ENCODE peak calls at places on chromosomes 3 and 15, in ten cellular contexts. C is GM10248; N is AG10803; L is NCI-H2107; F is erythroblast; P is stimulated activated CD8-positive, alpha-beta memory T cell treated with anti-CD3 and anti-CD28 coated beads, Interleukin-15, amount 100 ng/mL, for 1 hour; O is HEK293T; Y is kidney tubule cell; S is brain pericyte; T is activated gamma-delta T cell treated with Interleukin-2 at 50 U/mL for 16 hours. E is an unnamed sample.

GRCh38 chr3:77420316-77420715 is 380.4 kb downstream of the ROBO2 start:
- DNase-seq in C (no peak), N (no peak), L (no peak), F (no peak), P (no peak), O (no peak), Y (no peak), S (no peak), T (no peak), E (no peak)

GRCh38 chr15:62549345-62549970 is 384.4 kb upstream of the C2CD4B start:
- DNase-seq in C (peak; percentile 26), N (no peak), L (no peak), F (peak; percentile 52), P (no peak), O (peak; percentile 30), Y (peak; percentile 47), S (no peak), T (no peak), E (no peak)

GRCh38 chr3:56940331-56940730 is 120.1 kb upstream of the SPATA12 start:
- DNase-seq in C (no peak), N (no peak), L (no peak), F (no peak), P (no peak), O (no peak), Y (no peak), S (no peak), T (no peak), E (no peak)

GRCh38 chr3:64889991-64890390 is 202.2 kb upstream of the ADAMTS9 start:
- DNase-seq in C (no peak), N (no peak), L (no peak), F (no peak), P (no peak), O (no peak), Y (no peak), S (peak; percentile 53), T (no peak), E (no peak)

GRCh38 chr15:62059818-62060115 is 480 bp downstream of the VPS13C start:
- DNase-seq in C (peak; percentile 83), N (peak; percentile 47), L (no peak), F (peak; percentile 81), P (peak; percentile 16), O (peak; percentile 19), Y (peak; percentile 72), S (peak; percentile 16), T (peak; percentile 54), E (peak; percentile 84)

GRCh38 chr3:125381314-125381713 is 6.2 kb upstream of the ZNF148 start:
- DNase-seq in C (no peak), N (peak; percentile 88), L (no peak), F (no peak), P (no peak), O (no peak), Y (peak; percentile 45), S (no peak), T (no peak), E (no peak)

GRCh38 chr3:25424238-25425013 is 3.6 kb upstream of the RARB start:
- DNase-seq in C (no peak), N (peak; percentile 43), L (no peak), F (no peak), P (no peak), O (no peak), Y (no peak), S (no peak), T (no peak), E (no peak)

GRCh38 chr3:42190701-42191442 is 75.1 kb downstream of the CCK start:
- DNase-seq in C (peak; percentile 62), N (peak; percentile 49), L (peak; percentile 54), F (peak; percentile 61), P (peak; percentile 52), O (peak; percentile 71), Y (peak; percentile 71), S (peak; percentile 21), T (peak; percentile 75), E (peak; percentile 52)

GRCh38 chr3:158845748-158846350 is 44.0 kb downstream of the MFSD1 start:
- DNase-seq in C (peak; percentile 62), N (peak; percentile 18), L (peak; percentile 34), F (peak; percentile 40), P (no peak), O (peak; percentile 67), Y (peak; percentile 47), S (no peak), T (peak; percentile 16), E (peak; percentile 60)

GRCh38 chr15:68186671-68187397 is 18.3 kb downstream of the CALML4 start:
- DNase-seq in C (no peak), N (peak; percentile 82), L (no peak), F (no peak), P (no peak), O (no peak), Y (peak; percentile 11), S (peak; percentile 21), T (no peak), E (no peak)

GRCh38 chr3:179234244-179234643 is 16.7 kb downstream of the KCNMB3 start:
- DNase-seq in C (no peak), N (peak; percentile 13), L (no peak), F (peak; percentile 3), P (no peak), O (no peak), Y (no peak), S (no peak), T (no peak), E (no peak)

GRCh38 chr3:23263796-23264195 is 60.7 kb downstream of the UBE2E2 start:
- DNase-seq in C (no peak), N (peak; percentile 36), L (no peak), F (no peak), P (no peak), O (no peak), Y (peak; percentile 56), S (no peak), T (no peak), E (no peak)

GRCh38 chr15:39874890-39875549 is 45.0 kb downstream of the GPR176 start:
- DNase-seq in C (peak; percentile 35), N (peak; percentile 37), L (no peak), F (peak; percentile 35), P (no peak), O (peak; percentile 28), Y (peak; percentile 38), S (no peak), T (no peak), E (no peak)

GRCh38 chr15:74784426-74784825 is 2.5 kb downstream of the CSK start:
- DNase-seq in C (no peak), N (no peak), L (no peak), F (no peak), P (no peak), O (no peak), Y (no peak), S (no peak), T (no peak), E (no peak)

GRCh38 chr15:70588613-70589012 is 174.7 kb downstream of the UACA start:
- DNase-seq in C (no peak), N (no peak), L (no peak), F (no peak), P (no peak), O (no peak), Y (no peak), S (no peak), T (no peak), E (no peak)

GRCh38 chr3:115699741-115700140 is 76.4 kb downstream of the GAP43 start:
- DNase-seq in C (no peak), N (peak; percentile 76), L (no peak), F (no peak), P (no peak), O (no peak), Y (no peak), S (no peak), T (no peak), E (no peak)

GRCh38 chr3:123137001-123137400 is 64.7 kb upstream of the SEC22A start:
- DNase-seq in C (no peak), N (no peak), L (no peak), F (no peak), P (no peak), O (no peak), Y (no peak), S (no peak), T (no peak), E (no peak)

GRCh38 chr3:38021196-38021595 is 8.2 kb downstream of the PLCD1 start:
- DNase-seq in C (no peak), N (no peak), L (no peak), F (no peak), P (no peak), O (no peak), Y (no peak), S (no peak), T (no peak), E (no peak)

GRCh38 chr15:101539930-101540329 is 50.4 kb upstream of the PCSK6 start:
- DNase-seq in C (no peak), N (no peak), L (no peak), F (no peak), P (no peak), O (no peak), Y (no peak), S (no peak), T (no peak), E (no peak)